ENCODE peak calls at places on chromosomes 12 and 14, in nine cellular contexts. J is HCT116, N is OCI-LY7, D is hepatocyte, U is PC-3, K is GM23338, E is GM23248, R is SK-N-SH, F is MM.1S. X is an unnamed sample.

GRCh38 chr12:50066402-50066801 is 9.0 kb downstream of the ASIC1 start:
- DNase-seq in J (no peak), N (no peak), D (no peak), U (no peak), K (peak; percentile 79), E (peak; percentile 94), R (no peak), F (no peak), X (peak; percentile 66)

GRCh38 chr14:64659366-64659765 is 44.9 kb upstream of the PLEKHG3 start:
- DNase-seq in J (no peak), N (no peak), D (no peak), U (no peak), K (no peak), E (peak; percentile 88), R (no peak), F (no peak), X (no peak)

GRCh38 chr12:128178551-128178950 is 88.4 kb upstream of the TMEM132C start:
- DNase-seq in J (no peak), N (no peak), D (no peak), U (peak; percentile 16), K (no peak), E (no peak), R (no peak), F (no peak), X (no peak)

GRCh38 chr12:65606008-65606766 is 218.1 kb upstream of the HMGA2 start:
- DNase-seq in J (no peak), N (no peak), D (no peak), U (peak; percentile 23), K (no peak), E (no peak), R (no peak), F (no peak), X (no peak)

GRCh38 chr12:12214635-12215131 is 52.2 kb downstream of the LRP6 start:
- DNase-seq in J (no peak), N (peak; percentile 32), D (no peak), U (peak; percentile 51), K (peak; percentile 33), E (peak; percentile 66), R (no peak), F (peak; percentile 62), X (no peak)

GRCh38 chr14:83172363-83172762 is 1638.7 kb upstream of the SEL1L start:
- DNase-seq in J (no peak), N (no peak), D (no peak), U (peak; percentile 43), K (no peak), E (peak; percentile 3), R (no peak), F (no peak), X (no peak)

GRCh38 chr12:57693317-57693658 is 644 bp upstream of the OS9 start:
- DNase-seq in J (no peak), N (no peak), D (no peak), U (no peak), K (peak; percentile 6), E (no peak), R (no peak), F (no peak), X (peak; percentile 4)

GRCh38 chr14:35347323-35348043 is 55.3 kb downstream of the PSMA6 start:
- DNase-seq in J (no peak), N (no peak), D (peak; percentile 51), U (no peak), K (peak; percentile 28), E (no peak), R (peak; percentile 11), F (no peak), X (peak; percentile 57)

GRCh38 chr12:109559601-109560000 is 13.7 kb downstream of the MMAB start:
- DNase-seq in J (no peak), N (no peak), D (no peak), U (no peak), K (no peak), E (no peak), R (no peak), F (no peak), X (no peak)

GRCh38 chr12:131114331-131114730 is 160.6 kb downstream of the ADGRD1 start:
- DNase-seq in J (no peak), N (no peak), D (no peak), U (no peak), K (no peak), E (no peak), R (peak; percentile 73), F (no peak), X (no peak)

DNA sequence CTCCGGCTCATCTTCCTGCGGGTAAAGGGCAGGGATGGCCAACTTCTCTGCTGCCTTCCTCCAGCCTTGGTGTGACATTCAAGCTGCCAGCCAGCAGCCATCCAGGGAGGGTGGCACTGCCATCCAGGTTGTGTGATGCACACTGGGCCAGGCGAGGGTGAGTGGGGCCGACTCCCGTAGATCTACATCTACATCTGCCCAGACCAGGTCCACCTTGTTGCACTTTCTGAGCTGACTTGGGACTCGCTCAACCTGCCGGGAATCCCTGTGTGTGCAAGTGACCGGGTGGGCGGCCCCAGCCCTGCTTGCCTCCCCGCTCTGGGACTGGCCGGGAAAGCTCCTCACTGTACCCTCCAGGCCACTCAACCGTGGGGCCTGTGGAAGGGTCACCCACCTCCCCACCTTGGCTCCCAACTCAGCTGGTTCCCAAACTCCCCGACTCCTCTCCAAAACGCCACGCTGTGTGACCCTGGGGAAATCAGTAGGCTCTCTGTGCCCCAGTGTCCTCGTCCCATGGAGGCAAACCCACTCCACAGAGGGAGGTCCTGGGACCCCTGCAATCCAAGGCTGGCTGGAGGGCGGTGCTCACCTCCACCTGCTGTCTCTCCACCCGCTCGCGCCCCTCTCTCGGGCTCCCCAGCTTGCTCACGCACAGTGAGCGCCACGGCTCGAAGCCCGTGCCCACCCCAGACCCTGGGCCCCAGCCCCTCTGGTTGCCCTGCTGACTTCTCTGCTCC is 14.7 kb downstream of the JAG2 start:
- DNase-seq in J (no peak), N (no peak), D (no peak), U (no peak), K (no peak), E (no peak), R (no peak), F (no peak), X (no peak)
- TF ChIP-seq EZH2phosphoT487 in J (no peak), N (no peak), D (no peak), U (no peak), K (no peak), E (no peak), R (no peak), F (no peak), X (no peak)

DNA sequence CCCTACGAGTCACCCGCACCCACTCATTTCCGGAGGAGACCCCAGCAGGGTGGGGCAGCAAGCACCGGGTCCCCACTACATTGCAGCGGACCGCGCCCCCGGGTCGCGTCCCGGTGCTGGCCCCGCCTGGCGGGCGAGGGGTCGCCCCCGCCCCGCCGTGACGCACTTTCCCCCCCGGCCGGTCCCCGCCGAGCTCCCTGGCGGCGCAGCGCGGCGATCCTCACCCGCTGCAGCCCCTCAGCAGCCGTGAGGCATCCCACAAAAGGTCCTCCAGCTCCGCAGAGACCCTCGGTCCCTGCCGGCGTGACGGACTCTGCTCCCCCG is 106.0 kb downstream of the PRICKLE1 start:
- DNase-seq in J (no peak), N (no peak), D (peak; percentile 62), U (peak; percentile 38), K (no peak), E (peak; percentile 60), R (peak; percentile 87), F (no peak), X (no peak)
- H2AFZ ChIP-seq in J (peak overlapping the region; percentile 41), N (peak overlapping the region; percentile 76), D (peak overlapping the region; percentile 88), U (peak overlapping the region; percentile 91), K (no peak overlapping the region), E (peak overlapping the region; percentile 81), R (peak overlapping the region; percentile 86), F (peak overlapping the region; percentile 31), X (peak overlapping the region; percentile 98)

GRCh38 chr12:48183876-48184548 is 568 bp downstream of the CCDC184 start:
- DNase-seq in J (no peak), N (no peak), D (no peak), U (no peak), K (peak; percentile 54), E (no peak), R (peak; percentile 81), F (no peak), X (peak; percentile 64)

GRCh38 chr12:48183091-48183875 is at the start of gene CCDC184:
- DNase-seq in J (peak; percentile 57), N (peak; percentile 85), D (peak; percentile 78), U (peak; percentile 15), K (peak; percentile 95), E (peak; percentile 93), R (peak; percentile 91), F (peak; percentile 78), X (peak; percentile 94)

GRCh38 chr12:48184549-48184922 is 1.1 kb downstream of the CCDC184 start:
- DNase-seq in J (no peak), N (no peak), D (no peak), U (no peak), K (peak; percentile 34), E (peak; percentile 45), R (peak; percentile 22), F (no peak), X (peak; percentile 20)

GRCh38 chr12:48182659-48183058 is 785 bp upstream of the CCDC184 start:
- DNase-seq in J (no peak), N (no peak), D (no peak), U (no peak), K (no peak), E (peak; percentile 32), R (no peak), F (no peak), X (no peak)

GRCh38 chr12:48185181-48185919 is 1.9 kb downstream of the CCDC184 start:
- DNase-seq in J (no peak), N (no peak), D (peak; percentile 54), U (no peak), K (peak; percentile 86), E (peak; percentile 54), R (no peak), F (no peak), X (peak; percentile 52)
- TF ChIP-seq EZH2phosphoT487 in J (no peak), N (no peak), D (no peak), U (no peak), K (no peak), E (no peak), R (no peak), F (no peak), X (no peak)

GRCh38 chr14:77638738-77639137 is 22.3 kb upstream of the SPTLC2 start:
- DNase-seq in J (no peak), N (no peak), D (peak; percentile 53), U (peak; percentile 82), K (no peak), E (peak; percentile 96), R (no peak), F (no peak), X (no peak)

GRCh38 chr14:77642407-77642806 is 26.0 kb upstream of the SPTLC2 start:
- DNase-seq in J (no peak), N (no peak), D (no peak), U (no peak), K (no peak), E (no peak), R (no peak), F (no peak), X (no peak)

GRCh38 chr14:77641534-77642341 is 25.3 kb upstream of the SPTLC2 start:
- DNase-seq in J (no peak), N (no peak), D (no peak), U (peak; percentile 39), K (peak; percentile 14), E (peak; percentile 82), R (no peak), F (peak; percentile 48), X (no peak)

GRCh38 chr14:77645520-77646230 is 29.2 kb upstream of the SPTLC2 start:
- DNase-seq in J (no peak), N (no peak), D (no peak), U (no peak), K (no peak), E (no peak), R (no peak), F (no peak), X (no peak)

DNA sequence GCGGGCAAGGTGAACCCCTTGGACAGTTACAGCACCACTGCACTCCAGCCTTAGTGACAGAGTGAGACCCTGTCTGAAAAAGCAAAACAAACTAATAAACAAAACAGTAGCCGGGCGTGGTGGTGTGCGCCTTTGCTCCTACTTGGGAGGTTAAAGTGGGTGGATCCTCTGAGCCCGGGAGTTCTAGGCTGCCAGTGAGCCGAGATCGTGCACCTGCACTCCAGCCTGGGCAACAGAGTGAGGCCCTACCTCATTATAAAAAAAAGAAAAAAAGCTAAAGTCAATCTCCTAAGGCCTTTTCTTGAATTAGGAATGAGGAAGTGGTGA is 24.7 kb upstream of the SPTLC2 start:
- DNase-seq in J (no peak), N (peak; percentile 12), D (no peak), U (no peak), K (no peak), E (peak; percentile 32), R (no peak), F (no peak), X (no peak)
- H2AFZ ChIP-seq in J (no peak overlapping the region), N (peak overlapping the region; percentile 79), D (no peak overlapping the region), U (no peak overlapping the region), K (peak overlapping the region; percentile 89), E (peak overlapping the region; percentile 88), R (peak overlapping the region; percentile 43), F (peak overlapping the region; percentile 95), X (no peak overlapping the region)

X was measured in neural progenitor cell.